ENCODE peak calls at places on chromosomes 6 and 20, in eight cellular contexts. One of them, this sample, is unnamed.

GRCh38 chr6:46925563-46926253 is 4.0 kb upstream of the ADGRF5 start:
- DNase-seq in pons: no peak
- DNase-seq in WTC11: no peak
- DNase-seq in NCI-H748 treated with DMSO at 0.1 percent for 48 hours: no peak
- DNase-seq in GM04504: peak; percentile 69
- DNase-seq in C1 segment of cervical spinal cord: no peak
- DNase-seq in hypothalamus: no peak
- DNase-seq in CD8-positive, alpha-beta memory T cell: no peak
- DNase-seq in this sample: no peak

GRCh38 chr6:8149350-8149749 is 47.0 kb upstream of the EEF1E1 start:
- DNase-seq in pons: no peak
- DNase-seq in WTC11: no peak
- DNase-seq in NCI-H748 treated with DMSO at 0.1 percent for 48 hours: no peak
- DNase-seq in GM04504: no peak
- DNase-seq in C1 segment of cervical spinal cord: no peak
- DNase-seq in hypothalamus: no peak
- DNase-seq in CD8-positive, alpha-beta memory T cell: no peak
- DNase-seq in this sample: no peak

GRCh38 chr6:40352527-40353170 is 234.5 kb downstream of the LRFN2 start:
- DNase-seq in pons: no peak
- DNase-seq in WTC11: no peak
- DNase-seq in NCI-H748 treated with DMSO at 0.1 percent for 48 hours: no peak
- DNase-seq in GM04504: no peak
- DNase-seq in C1 segment of cervical spinal cord: no peak
- DNase-seq in hypothalamus: no peak
- DNase-seq in CD8-positive, alpha-beta memory T cell: no peak
- DNase-seq in this sample: no peak

GRCh38 chr6:15421945-15422733 is 176.3 kb downstream of the JARID2 start:
- DNase-seq in pons: no peak
- DNase-seq in WTC11: no peak
- DNase-seq in NCI-H748 treated with DMSO at 0.1 percent for 48 hours: no peak
- DNase-seq in GM04504: no peak
- DNase-seq in C1 segment of cervical spinal cord: no peak
- DNase-seq in hypothalamus: no peak
- DNase-seq in CD8-positive, alpha-beta memory T cell: no peak
- DNase-seq in this sample: no peak

GRCh38 chr6:146997062-146997461 is 207.2 kb upstream of the STXBP5 start:
- DNase-seq in pons: no peak
- DNase-seq in WTC11: no peak
- DNase-seq in NCI-H748 treated with DMSO at 0.1 percent for 48 hours: no peak
- DNase-seq in GM04504: no peak
- DNase-seq in C1 segment of cervical spinal cord: no peak
- DNase-seq in hypothalamus: no peak
- DNase-seq in CD8-positive, alpha-beta memory T cell: no peak
- DNase-seq in this sample: no peak

GRCh38 chr6:16511048-16511660 is 250.1 kb downstream of the ATXN1 start:
- DNase-seq in pons: peak; percentile 70
- DNase-seq in WTC11: no peak
- DNase-seq in NCI-H748 treated with DMSO at 0.1 percent for 48 hours: peak; percentile 39
- DNase-seq in GM04504: no peak
- DNase-seq in C1 segment of cervical spinal cord: no peak
- DNase-seq in hypothalamus: peak; percentile 4
- DNase-seq in CD8-positive, alpha-beta memory T cell: no peak
- DNase-seq in this sample: no peak

GRCh38 chr6:129110687-129111343 is 227.9 kb downstream of the LAMA2 start:
- DNase-seq in pons: no peak
- DNase-seq in WTC11: no peak
- DNase-seq in NCI-H748 treated with DMSO at 0.1 percent for 48 hours: no peak
- DNase-seq in GM04504: no peak
- DNase-seq in C1 segment of cervical spinal cord: no peak
- DNase-seq in hypothalamus: no peak
- DNase-seq in CD8-positive, alpha-beta memory T cell: no peak
- DNase-seq in this sample: no peak

GRCh38 chr6:158284340-158285210 is 27.7 kb upstream of the TULP4 start:
- DNase-seq in pons: peak; percentile 75
- DNase-seq in WTC11: no peak
- DNase-seq in NCI-H748 treated with DMSO at 0.1 percent for 48 hours: no peak
- DNase-seq in GM04504: peak; percentile 73
- DNase-seq in C1 segment of cervical spinal cord: peak; percentile 48
- DNase-seq in hypothalamus: peak; percentile 30
- DNase-seq in CD8-positive, alpha-beta memory T cell: peak; percentile 14
- DNase-seq in this sample: peak; percentile 41

GRCh38 chr6:107712523-107713213 is 111.4 kb downstream of the SCML4 start:
- DNase-seq in pons: peak; percentile 1
- DNase-seq in WTC11: no peak
- DNase-seq in NCI-H748 treated with DMSO at 0.1 percent for 48 hours: no peak
- DNase-seq in GM04504: no peak
- DNase-seq in C1 segment of cervical spinal cord: no peak
- DNase-seq in hypothalamus: no peak
- DNase-seq in CD8-positive, alpha-beta memory T cell: no peak
- DNase-seq in this sample: peak; percentile 21

GRCh38 chr20:63705232-63706026 is 2.3 kb downstream of the ARFRP1 start:
- DNase-seq in pons: no peak
- DNase-seq in WTC11: no peak
- DNase-seq in NCI-H748 treated with DMSO at 0.1 percent for 48 hours: no peak
- DNase-seq in GM04504: no peak
- DNase-seq in C1 segment of cervical spinal cord: no peak
- DNase-seq in hypothalamus: no peak
- DNase-seq in CD8-positive, alpha-beta memory T cell: no peak
- DNase-seq in this sample: no peak

GRCh38 chr6:113719056-113719455 is 138.1 kb upstream of the MARCKS start:
- DNase-seq in pons: no peak
- DNase-seq in WTC11: no peak
- DNase-seq in NCI-H748 treated with DMSO at 0.1 percent for 48 hours: no peak
- DNase-seq in GM04504: no peak
- DNase-seq in C1 segment of cervical spinal cord: no peak
- DNase-seq in hypothalamus: no peak
- DNase-seq in CD8-positive, alpha-beta memory T cell: no peak
- DNase-seq in this sample: no peak

GRCh38 chr6:128295670-128296069 is 224.7 kb downstream of the PTPRK start:
- DNase-seq in pons: no peak
- DNase-seq in WTC11: no peak
- DNase-seq in NCI-H748 treated with DMSO at 0.1 percent for 48 hours: no peak
- DNase-seq in GM04504: no peak
- DNase-seq in C1 segment of cervical spinal cord: no peak
- DNase-seq in hypothalamus: no peak
- DNase-seq in CD8-positive, alpha-beta memory T cell: no peak
- DNase-seq in this sample: no peak

GRCh38 chr20:45059022-45059728 is 41.8 kb downstream of the KCNS1 start:
- DNase-seq in pons: peak; percentile 92
- DNase-seq in WTC11: no peak
- DNase-seq in NCI-H748 treated with DMSO at 0.1 percent for 48 hours: no peak
- DNase-seq in GM04504: no peak
- DNase-seq in C1 segment of cervical spinal cord: peak; percentile 23
- DNase-seq in hypothalamus: peak; percentile 44
- DNase-seq in CD8-positive, alpha-beta memory T cell: no peak
- DNase-seq in this sample: no peak

GRCh38 chr6:122568865-122569264 is 41.3 kb upstream of the PKIB start:
- DNase-seq in pons: no peak
- DNase-seq in WTC11: no peak
- DNase-seq in NCI-H748 treated with DMSO at 0.1 percent for 48 hours: no peak
- DNase-seq in GM04504: no peak
- DNase-seq in C1 segment of cervical spinal cord: no peak
- DNase-seq in hypothalamus: no peak
- DNase-seq in CD8-positive, alpha-beta memory T cell: no peak
- DNase-seq in this sample: no peak

GRCh38 chr6:34055223-34055933 is 90.5 kb downstream of the GRM4 start:
- DNase-seq in pons: peak; percentile 22
- DNase-seq in WTC11: peak; percentile 82
- DNase-seq in NCI-H748 treated with DMSO at 0.1 percent for 48 hours: peak; percentile 55
- DNase-seq in GM04504: no peak
- DNase-seq in C1 segment of cervical spinal cord: no peak
- DNase-seq in hypothalamus: peak; percentile 45
- DNase-seq in CD8-positive, alpha-beta memory T cell: peak; percentile 20
- DNase-seq in this sample: peak; percentile 93

GRCh38 chr6:19204445-19204844 is 632.7 kb upstream of the ID4 start:
- DNase-seq in pons: no peak
- DNase-seq in WTC11: no peak
- DNase-seq in NCI-H748 treated with DMSO at 0.1 percent for 48 hours: peak; percentile 6
- DNase-seq in GM04504: no peak
- DNase-seq in C1 segment of cervical spinal cord: no peak
- DNase-seq in hypothalamus: no peak
- DNase-seq in CD8-positive, alpha-beta memory T cell: no peak
- DNase-seq in this sample: no peak

GRCh38 chr6:111899531-111899930 is 26.3 kb upstream of the FYN start:
- DNase-seq in pons: no peak
- DNase-seq in WTC11: no peak
- DNase-seq in NCI-H748 treated with DMSO at 0.1 percent for 48 hours: no peak
- DNase-seq in GM04504: no peak
- DNase-seq in C1 segment of cervical spinal cord: no peak
- DNase-seq in hypothalamus: no peak
- DNase-seq in CD8-positive, alpha-beta memory T cell: no peak
- DNase-seq in this sample: no peak

GRCh38 chr20:41163821-41164220 is 26.5 kb downstream of the PLCG1 start:
- DNase-seq in pons: no peak
- DNase-seq in WTC11: no peak
- DNase-seq in NCI-H748 treated with DMSO at 0.1 percent for 48 hours: no peak
- DNase-seq in GM04504: no peak
- DNase-seq in C1 segment of cervical spinal cord: no peak
- DNase-seq in hypothalamus: no peak
- DNase-seq in CD8-positive, alpha-beta memory T cell: no peak
- DNase-seq in this sample: no peak

GRCh38 chr6:43120938-43121913 is 45.1 kb downstream of the PTK7 start:
- DNase-seq in pons: no peak
- DNase-seq in WTC11: no peak
- DNase-seq in NCI-H748 treated with DMSO at 0.1 percent for 48 hours: no peak
- DNase-seq in GM04504: peak; percentile 96
- DNase-seq in C1 segment of cervical spinal cord: no peak
- DNase-seq in hypothalamus: no peak
- DNase-seq in CD8-positive, alpha-beta memory T cell: no peak
- DNase-seq in this sample: peak; percentile 89

GRCh38 chr6:157227202-157228166 is 95.8 kb downstream of the TMEM242 start:
- DNase-seq in pons: no peak
- DNase-seq in WTC11: no peak
- DNase-seq in NCI-H748 treated with DMSO at 0.1 percent for 48 hours: peak; percentile 62
- DNase-seq in GM04504: no peak
- DNase-seq in C1 segment of cervical spinal cord: no peak
- DNase-seq in hypothalamus: no peak
- DNase-seq in CD8-positive, alpha-beta memory T cell: no peak
- DNase-seq in this sample: no peak

GRCh38 chr20:41169791-41170351 is 32.5 kb downstream of the PLCG1 start:
- DNase-seq in pons: no peak
- DNase-seq in WTC11: peak; percentile 6
- DNase-seq in NCI-H748 treated with DMSO at 0.1 percent for 48 hours: no peak
- DNase-seq in GM04504: peak; percentile 37
- DNase-seq in C1 segment of cervical spinal cord: no peak
- DNase-seq in hypothalamus: no peak
- DNase-seq in CD8-positive, alpha-beta memory T cell: no peak
- DNase-seq in this sample: no peak

GRCh38 chr20:31920275-31920855 is 31.5 kb downstream of the PDRG1 start:
- DNase-seq in pons: no peak
- DNase-seq in WTC11: peak; percentile 26
- DNase-seq in NCI-H748 treated with DMSO at 0.1 percent for 48 hours: no peak
- DNase-seq in GM04504: no peak
- DNase-seq in C1 segment of cervical spinal cord: no peak
- DNase-seq in hypothalamus: no peak
- DNase-seq in CD8-positive, alpha-beta memory T cell: no peak
- DNase-seq in this sample: peak; percentile 50

GRCh38 chr6:35368038-35368887 is 25.9 kb downstream of the PPARD start:
- DNase-seq in pons: no peak
- DNase-seq in WTC11: no peak
- DNase-seq in NCI-H748 treated with DMSO at 0.1 percent for 48 hours: no peak
- DNase-seq in GM04504: peak; percentile 72
- DNase-seq in C1 segment of cervical spinal cord: no peak
- DNase-seq in hypothalamus: no peak
- DNase-seq in CD8-positive, alpha-beta memory T cell: no peak
- DNase-seq in this sample: peak; percentile 28

GRCh38 chr6:136747538-136747937 is 44.7 kb downstream of the MAP3K5 start:
- DNase-seq in pons: no peak
- DNase-seq in WTC11: no peak
- DNase-seq in NCI-H748 treated with DMSO at 0.1 percent for 48 hours: no peak
- DNase-seq in GM04504: no peak
- DNase-seq in C1 segment of cervical spinal cord: no peak
- DNase-seq in hypothalamus: no peak
- DNase-seq in CD8-positive, alpha-beta memory T cell: no peak
- DNase-seq in this sample: no peak

GRCh38 chr6:138555294-138555988 is 56.1 kb upstream of the NHSL1 start:
- DNase-seq in pons: no peak
- DNase-seq in WTC11: no peak
- DNase-seq in NCI-H748 treated with DMSO at 0.1 percent for 48 hours: no peak
- DNase-seq in GM04504: no peak
- DNase-seq in C1 segment of cervical spinal cord: no peak
- DNase-seq in hypothalamus: no peak
- DNase-seq in CD8-positive, alpha-beta memory T cell: no peak
- DNase-seq in this sample: peak; percentile 93

GRCh38 chr6:104325341-104326172 is 534.2 kb downstream of the HACE1 start:
- DNase-seq in pons: peak; percentile 23
- DNase-seq in WTC11: peak; percentile 15
- DNase-seq in NCI-H748 treated with DMSO at 0.1 percent for 48 hours: peak; percentile 9
- DNase-seq in GM04504: no peak
- DNase-seq in C1 segment of cervical spinal cord: no peak
- DNase-seq in hypothalamus: no peak
- DNase-seq in CD8-positive, alpha-beta memory T cell: no peak
- DNase-seq in this sample: no peak

GRCh38 chr6:158863646-158864045 is 44.5 kb upstream of the EZR start:
- DNase-seq in pons: no peak
- DNase-seq in WTC11: no peak
- DNase-seq in NCI-H748 treated with DMSO at 0.1 percent for 48 hours: no peak
- DNase-seq in GM04504: no peak
- DNase-seq in C1 segment of cervical spinal cord: no peak
- DNase-seq in hypothalamus: no peak
- DNase-seq in CD8-positive, alpha-beta memory T cell: no peak
- DNase-seq in this sample: peak; percentile 68

GRCh38 chr6:140393665-140394064 is 1019.2 kb upstream of the CITED2 start:
- DNase-seq in pons: no peak
- DNase-seq in WTC11: no peak
- DNase-seq in NCI-H748 treated with DMSO at 0.1 percent for 48 hours: peak; percentile 72
- DNase-seq in GM04504: no peak
- DNase-seq in C1 segment of cervical spinal cord: no peak
- DNase-seq in hypothalamus: no peak
- DNase-seq in CD8-positive, alpha-beta memory T cell: no peak
- DNase-seq in this sample: no peak

GRCh38 chr20:62688083-62688482 is 20.6 kb upstream of the NTSR1 start:
- DNase-seq in pons: no peak
- DNase-seq in WTC11: no peak
- DNase-seq in NCI-H748 treated with DMSO at 0.1 percent for 48 hours: no peak
- DNase-seq in GM04504: no peak
- DNase-seq in C1 segment of cervical spinal cord: no peak
- DNase-seq in hypothalamus: no peak
- DNase-seq in CD8-positive, alpha-beta memory T cell: no peak
- DNase-seq in this sample: no peak

GRCh38 chr6:152246554-152247337 is 390.4 kb downstream of the SYNE1 start:
- DNase-seq in pons: no peak
- DNase-seq in WTC11: no peak
- DNase-seq in NCI-H748 treated with DMSO at 0.1 percent for 48 hours: no peak
- DNase-seq in GM04504: no peak
- DNase-seq in C1 segment of cervical spinal cord: no peak
- DNase-seq in hypothalamus: no peak
- DNase-seq in CD8-positive, alpha-beta memory T cell: no peak
- DNase-seq in this sample: no peak

GRCh38 chr6:149128489-149129145 is 188.9 kb upstream of the TAB2 start:
- DNase-seq in pons: no peak
- DNase-seq in WTC11: no peak
- DNase-seq in NCI-H748 treated with DMSO at 0.1 percent for 48 hours: no peak
- DNase-seq in GM04504: no peak
- DNase-seq in C1 segment of cervical spinal cord: no peak
- DNase-seq in hypothalamus: no peak
- DNase-seq in CD8-positive, alpha-beta memory T cell: no peak
- DNase-seq in this sample: no peak

GRCh38 chr6:131635384-131636340 is 1.4 kb upstream of the ENPP3 start:
- DNase-seq in pons: no peak
- DNase-seq in WTC11: no peak
- DNase-seq in NCI-H748 treated with DMSO at 0.1 percent for 48 hours: no peak
- DNase-seq in GM04504: no peak
- DNase-seq in C1 segment of cervical spinal cord: no peak
- DNase-seq in hypothalamus: no peak
- DNase-seq in CD8-positive, alpha-beta memory T cell: no peak
- DNase-seq in this sample: no peak

GRCh38 chr6:63493557-63493956 is 78.7 kb upstream of the LOC128125822 start:
- DNase-seq in pons: no peak
- DNase-seq in WTC11: no peak
- DNase-seq in NCI-H748 treated with DMSO at 0.1 percent for 48 hours: no peak
- DNase-seq in GM04504: no peak
- DNase-seq in C1 segment of cervical spinal cord: no peak
- DNase-seq in hypothalamus: no peak
- DNase-seq in CD8-positive, alpha-beta memory T cell: no peak
- DNase-seq in this sample: no peak

GRCh38 chr6:73727114-73727513 is 31.1 kb downstream of the CD109 start:
- DNase-seq in pons: no peak
- DNase-seq in WTC11: no peak
- DNase-seq in NCI-H748 treated with DMSO at 0.1 percent for 48 hours: no peak
- DNase-seq in GM04504: no peak
- DNase-seq in C1 segment of cervical spinal cord: no peak
- DNase-seq in hypothalamus: no peak
- DNase-seq in CD8-positive, alpha-beta memory T cell: no peak
- DNase-seq in this sample: no peak